ENCODE peak calls at places on chromosomes 13 and 19, in nine cellular contexts. A is heart left ventricle, T is Peyer's patch, B is upper lobe of left lung, E is esophagus squamous epithelium, O is breast epithelium, U is right lobe of liver, P is adrenal gland, N is testis. Z is an unnamed sample.

GRCh38 chr13:66348745-66349720 is 881.1 kb downstream of the PCDH9 start:
- DNase-seq in A (peak), T (no peak), B (no peak), E (no peak), O (no peak), U (no peak), P (no peak), N (no peak), Z (no peak)

GRCh38 chr19:36489920-36490415 is 607 bp upstream of the ZNF566 start:
- DNase-seq in A (peak), T (peak), B (no peak), E (peak), O (no peak), U (peak), P (peak), N (peak), Z (peak)

GRCh38 chr13:93243375-93244063 is 16.9 kb downstream of the GPC6 start:
- DNase-seq in A (no peak), T (no peak), B (no peak), E (no peak), O (no peak), U (no peak), P (no peak), N (no peak), Z (no peak)

GRCh38 chr19:51179297-51179696 is 37.2 kb downstream of the SIGLEC7 start:
- DNase-seq in A (no peak), T (no peak), B (no peak), E (no peak), O (no peak), U (no peak), P (no peak), N (peak), Z (no peak)

GRCh38 chr13:50993908-50994307 is 84.3 kb downstream of the RNASEH2B start:
- DNase-seq in A (no peak), T (no peak), B (no peak), E (no peak), O (no peak), U (no peak), P (no peak), N (no peak), Z (no peak)

GRCh38 chr13:29754486-29754806 is 96.0 kb downstream of the UBL3 start:
- DNase-seq in A (no peak), T (no peak), B (no peak), E (no peak), O (no peak), U (no peak), P (no peak), N (no peak), Z (no peak)

GRCh38 chr13:36919206-36919832 is 719 bp downstream of the SMAD9 start:
- DNase-seq in A (peak), T (no peak), B (peak), E (no peak), O (no peak), U (no peak), P (peak), N (peak), Z (peak)

GRCh38 chr13:89897681-89898080 is 1449.8 kb upstream of the MIR17HG start:
- DNase-seq in A (no peak), T (no peak), B (no peak), E (no peak), O (no peak), U (no peak), P (no peak), N (no peak), Z (no peak)

GRCh38 chr19:8611890-8612806 is 1.6 kb upstream of the ADAMTS10 start:
- DNase-seq in A (peak), T (peak), B (no peak), E (no peak), O (no peak), U (no peak), P (peak), N (peak), Z (no peak)

GRCh38 chr13:108980237-108980636 is 350.8 kb downstream of the MYO16 start:
- DNase-seq in A (no peak), T (no peak), B (no peak), E (no peak), O (no peak), U (peak), P (no peak), N (no peak), Z (no peak)

GRCh38 chr19:4075373-4075772 is 8.7 kb upstream of the ZBTB7A start:
- DNase-seq in A (no peak), T (no peak), B (peak), E (no peak), O (no peak), U (no peak), P (peak), N (no peak), Z (no peak)

GRCh38 chr13:48946163-48946562 is 29.5 kb upstream of the FNDC3A start:
- DNase-seq in A (no peak), T (no peak), B (no peak), E (no peak), O (no peak), U (no peak), P (no peak), N (no peak), Z (no peak)

GRCh38 chr13:32731576-32731975 is 145.3 kb downstream of the PDS5B start:
- DNase-seq in A (no peak), T (no peak), B (no peak), E (no peak), O (no peak), U (no peak), P (no peak), N (no peak), Z (no peak)

GRCh38 chr19:57058871-57059270 is 60.9 kb upstream of the USP29 start:
- DNase-seq in A (no peak), T (no peak), B (no peak), E (no peak), O (no peak), U (no peak), P (no peak), N (no peak), Z (no peak)

DNA sequence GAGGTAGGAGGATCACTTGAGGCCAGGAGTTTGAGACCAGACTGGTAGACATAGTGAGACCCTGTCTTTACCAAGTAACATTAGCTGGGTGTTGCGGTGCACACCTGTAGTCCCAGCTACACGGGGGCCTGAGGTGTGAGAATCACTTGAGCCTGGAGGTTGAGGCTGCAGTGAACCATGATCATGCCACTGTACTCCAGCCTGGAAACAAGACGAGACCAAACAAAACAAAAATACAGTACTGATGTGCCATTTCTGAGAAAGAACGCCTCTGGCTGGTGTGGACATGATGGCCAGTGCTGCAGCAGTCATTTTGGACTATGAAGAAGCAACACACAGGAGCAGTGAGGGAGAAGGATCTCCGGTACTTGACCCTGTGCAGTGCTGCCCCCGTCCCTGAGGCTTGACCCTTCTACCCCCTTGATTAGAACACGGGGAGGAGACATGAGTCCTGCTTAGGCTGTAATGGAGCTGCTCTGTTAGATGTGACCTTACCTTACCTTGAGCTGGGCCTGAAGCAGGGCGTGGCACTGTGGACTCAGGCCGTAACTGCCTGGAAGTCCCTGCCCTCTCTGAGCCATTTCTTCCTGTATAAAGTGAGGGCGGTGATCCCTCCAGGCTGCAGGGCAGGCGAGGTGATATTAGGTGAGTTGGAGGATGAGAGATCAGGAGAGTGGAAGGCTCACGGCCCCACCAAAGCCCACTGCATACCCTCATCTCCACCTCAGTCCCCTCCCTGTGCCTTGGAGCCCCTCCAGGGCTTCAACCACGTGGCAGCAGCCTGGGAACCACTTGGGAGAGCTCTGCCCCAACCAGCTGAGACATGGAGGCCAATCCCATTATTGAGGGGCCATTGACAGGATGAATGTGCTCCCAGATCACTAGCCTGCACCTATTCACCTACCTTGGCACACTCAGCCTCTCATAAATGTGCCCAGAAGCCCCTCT is 5.9 kb downstream of the RPL18A start:
- DNase-seq in A (no peak), T (peak), B (no peak), E (no peak), O (no peak), U (no peak), P (no peak), N (no peak), Z (no peak)
- TF ChIP-seq POLR2A in A (no peak), T (no peak), B (no peak), E (no peak), O (no peak), U (no peak), P (no peak), N (no peak), Z (no peak)

GRCh38 chr19:55679343-55680257 is 4.6 kb downstream of the EPN1 start:
- DNase-seq in A (no peak), T (no peak), B (no peak), E (no peak), O (no peak), U (no peak), P (no peak), N (no peak), Z (no peak)
- H3K27ac ChIP-seq in A (no peak), T (peak), B (no peak), E (no peak), O (no peak), U (no peak), P (no peak), N (peak), Z (no peak)

DNA sequence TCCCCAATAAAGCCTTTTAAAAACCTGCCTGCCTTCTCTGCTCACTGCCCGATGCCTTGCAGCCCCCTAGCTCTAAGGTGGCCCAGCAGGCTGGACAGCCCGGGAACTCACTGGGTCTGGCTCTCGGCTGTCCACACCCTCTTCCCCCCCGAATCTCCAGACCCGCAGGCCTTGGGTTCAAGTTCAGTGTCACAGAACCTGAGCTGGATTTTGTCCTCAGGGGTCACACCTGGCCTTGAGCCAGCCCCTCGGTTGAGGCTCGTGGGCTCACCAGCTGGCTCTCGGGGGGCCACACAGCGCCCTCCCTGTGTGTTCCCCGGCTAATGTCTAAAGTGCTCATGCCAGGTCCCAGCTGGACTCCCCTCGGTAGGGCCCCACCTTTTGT is 6.7 kb downstream of the PNKP start:
- DNase-seq in A (no peak), T (no peak), B (no peak), E (no peak), O (no peak), U (no peak), P (no peak), N (no peak), Z (no peak)
- TF ChIP-seq POLR2A in A (no peak), T (no peak), B (no peak), E (no peak), O (no peak), U (no peak), P (no peak), N (no peak), Z (no peak)

GRCh38 chr19:15417699-15418098 is 1.1 kb downstream of the AKAP8L start:
- DNase-seq in A (no peak), T (no peak), B (no peak), E (no peak), O (no peak), U (peak), P (no peak), N (no peak), Z (peak)

GRCh38 chr19:15418588-15419412 is at the start of gene AKAP8L:
- DNase-seq in A (peak), T (peak), B (peak), E (peak), O (peak), U (peak), P (peak), N (peak), Z (peak)

GRCh38 chr19:15418112-15418587 is 638 bp downstream of the AKAP8L start:
- DNase-seq in A (peak), T (no peak), B (no peak), E (no peak), O (no peak), U (peak), P (peak), N (peak), Z (peak)

GRCh38 chr19:15412832-15413231 is 6.0 kb downstream of the AKAP8L start:
- DNase-seq in A (no peak), T (no peak), B (no peak), E (no peak), O (no peak), U (no peak), P (no peak), N (no peak), Z (no peak)
- H3K27ac ChIP-seq in A (peak), T (no peak), B (no peak), E (peak), O (no peak), U (no peak), P (peak), N (peak), Z (no peak)

GRCh38 chr13:40589285-40590109 is 76.9 kb downstream of the FOXO1 start:
- DNase-seq in A (peak), T (peak), B (no peak), E (no peak), O (no peak), U (no peak), P (no peak), N (peak), Z (no peak)
- TF ChIP-seq POLR2A in A (no peak), T (no peak), B (no peak), E (no peak), O (no peak), U (no peak), P (no peak), N (no peak), Z (no peak)

GRCh38 chr13:46995874-46996273 is 99.0 kb upstream of the HTR2A start:
- DNase-seq in A (no peak), T (no peak), B (no peak), E (no peak), O (no peak), U (no peak), P (no peak), N (no peak), Z (no peak)
- H3K27ac ChIP-seq in A (no peak), T (no peak), B (no peak), E (no peak), O (no peak), U (no peak), P (no peak), N (no peak), Z (no peak)